ENCODE peak calls at places on chromosomes 3 and 15, in four cellular contexts. Z is neural crest cell; K is type B pancreatic cell; X is activated gamma-delta T cell treated with anti-CD3 and anti-CD28 coated beads, Interleukin-2, amount 50 U/mL, for 16 hours. D is an unnamed sample.

GRCh38 chr3:50246517-50246954 is 10.5 kb downstream of the GNAI2 start:
- DNase-seq in K (no peak), Z (no peak), X (peak), D (no peak)

GRCh38 chr3:178352300-178353021 is 183.8 kb upstream of the KCNMB2 start:
- DNase-seq in X (no peak), K (no peak), Z (no peak), D (no peak)

GRCh38 chr3:169402667-169403360 is 260.7 kb downstream of the MECOM start:
- DNase-seq in K (no peak), Z (no peak), X (no peak), D (no peak)

GRCh38 chr3:143608966-143609365 is 239.3 kb downstream of the SLC9A9 start:
- DNase-seq in K (no peak), X (no peak), Z (no peak), D (no peak)

GRCh38 chr3:48157215-48157840 is 30.9 kb downstream of the CDC25A start:
- DNase-seq in X (no peak), K (no peak), Z (no peak), D (no peak)

GRCh38 chr3:66041116-66041515 is 2.4 kb upstream of the MAGI1 start:
- DNase-seq in X (no peak), Z (no peak), K (no peak), D (no peak)

GRCh38 chr3:148255981-148256969 is 441.4 kb upstream of the AGTR1 start:
- DNase-seq in Z (no peak), K (no peak), X (no peak), D (no peak)

GRCh38 chr3:129117134-129117533 is 4.5 kb downstream of the RAB43 start:
- DNase-seq in K (no peak), Z (no peak), X (no peak), D (no peak)

GRCh38 chr3:33687406-33688010 is 30.5 kb downstream of the CLASP2 start:
- DNase-seq in K (no peak), Z (no peak), X (no peak), D (no peak)

GRCh38 chr15:28101201-28101600 is 2.1 kb upstream of the OCA2 start:
- DNase-seq in Z (no peak), K (peak), X (no peak), D (no peak)

GRCh38 chr3:185693985-185694675 is 108.0 kb downstream of the SENP2 start:
- DNase-seq in Z (no peak), X (no peak), K (no peak), D (no peak)

GRCh38 chr3:71875461-71875947 is 90.6 kb upstream of the PROK2 start:
- DNase-seq in Z (peak), X (peak), K (peak), D (peak)

GRCh38 chr15:62969442-62970089 is 73.0 kb upstream of the TPM1 start:
- DNase-seq in Z (no peak), X (no peak), K (no peak), D (no peak)

GRCh38 chr3:69406156-69406555 is 20.3 kb upstream of the FRMD4B start:
- DNase-seq in X (no peak), Z (no peak), K (no peak), D (no peak)

GRCh38 chr3:25503758-25504157 is 75.7 kb downstream of the RARB start:
- DNase-seq in X (no peak), Z (no peak), K (no peak), D (no peak)

GRCh38 chr3:106829206-106829605 is 548.0 kb upstream of the CCDC54 start:
- DNase-seq in K (no peak), Z (no peak), X (no peak), D (no peak)

GRCh38 chr3:160185711-160186110 is 39.5 kb upstream of the C3orf80 start:
- DNase-seq in K (peak), Z (no peak), X (no peak), D (no peak)

GRCh38 chr15:100769975-100770340 is 109.7 kb upstream of the ALDH1A3 start:
- DNase-seq in K (no peak), X (no peak), Z (no peak), D (no peak)

GRCh38 chr3:179449621-179450020 is 1.6 kb downstream of the GNB4 start:
- DNase-seq in X (no peak), K (no peak), Z (no peak), D (no peak)

GRCh38 chr3:30075514-30075913 is 530.9 kb upstream of the TGFBR2 start:
- DNase-seq in X (no peak), K (no peak), Z (no peak), D (no peak)

GRCh38 chr3:8490079-8490552 is 11.5 kb upstream of the LMCD1 start:
- DNase-seq in K (no peak), X (no peak), Z (no peak), D (no peak)